ENCODE peak calls at places on chromosomes 6 and 20, in five cellular contexts. S is fibroblast of lung, J is tibial nerve, I is MM.1S, X is pancreas. R is an unnamed sample.

GRCh38 chr6:112396221-112396620 is 49.1 kb downstream of the RFPL4B start:
- DNase-seq in S (no peak), J (no peak), I (no peak), X (no peak), R (no peak)

GRCh38 chr20:50729925-50730764 is 1.2 kb upstream of the PARD6B start:
- DNase-seq in S (peak; percentile 33), J (no peak), I (no peak), X (peak; percentile 58), R (no peak)

GRCh38 chr20:33415948-33416347 is 14.6 kb upstream of the CDK5RAP1 start:
- DNase-seq in S (peak; percentile 70), J (peak; percentile 21), I (peak; percentile 35), X (no peak), R (peak; percentile 82)

GRCh38 chr6:157021267-157022021 is 244.3 kb downstream of the ARID1B start:
- DNase-seq in S (peak; percentile 90), J (peak; percentile 87), I (peak; percentile 79), X (peak; percentile 93), R (peak; percentile 93)

GRCh38 chr20:25212242-25212641 is 16.7 kb downstream of the ENTPD6 start:
- DNase-seq in S (no peak), J (no peak), I (no peak), X (no peak), R (no peak)

GRCh38 chr20:3067139-3068009 is 4.0 kb upstream of the OXT start:
- DNase-seq in S (no peak), J (no peak), I (no peak), X (no peak), R (no peak)

GRCh38 chr6:162942860-162943259 is 215.1 kb downstream of the PACRG start:
- DNase-seq in S (peak; percentile 86), J (no peak), I (no peak), X (no peak), R (no peak)

GRCh38 chr6:106857771-106858652 is 116.5 kb downstream of the CD24 start:
- DNase-seq in S (no peak), J (no peak), I (no peak), X (no peak), R (no peak)

GRCh38 chr20:34979366-34980153 is 23.9 kb downstream of the MYH7B start:
- DNase-seq in S (no peak), J (no peak), I (no peak), X (no peak), R (peak; percentile 100)

GRCh38 chr6:11766056-11766455 is 12.5 kb downstream of the ADTRP start:
- DNase-seq in S (no peak), J (no peak), I (no peak), X (no peak), R (no peak)

GRCh38 chr6:135637701-135638100 is 140.2 kb upstream of the AHI1 start:
- DNase-seq in S (peak; percentile 12), J (no peak), I (no peak), X (no peak), R (no peak)

GRCh38 chr6:151191477-151191995 is 48.2 kb upstream of the AKAP12 start:
- DNase-seq in S (no peak), J (no peak), I (no peak), X (no peak), R (no peak)

GRCh38 chr20:3887870-3888614 is 1.1 kb upstream of the PANK2 start:
- DNase-seq in S (peak; percentile 37), J (no peak), I (no peak), X (no peak), R (peak; percentile 35)

GRCh38 chr6:134009876-134010275 is 42.5 kb downstream of the SLC2A12 start:
- DNase-seq in S (no peak), J (no peak), I (no peak), X (no peak), R (no peak)

GRCh38 chr6:127328043-127328442 is 15.4 kb downstream of the ECHDC1 start:
- DNase-seq in S (no peak), J (no peak), I (no peak), X (no peak), R (no peak)

GRCh38 chr6:149963212-149963461 is 606 bp upstream of the ULBP1 start:
- DNase-seq in S (peak; percentile 59), J (no peak), I (no peak), X (no peak), R (peak; percentile 72)

GRCh38 chr6:38209291-38209865 is 389.9 kb downstream of the ZFAND3 start:
- DNase-seq in S (peak; percentile 4), J (no peak), I (no peak), X (no peak), R (no peak)

GRCh38 chr6:90107721-90108364 is 188.8 kb downstream of the BACH2 start:
- DNase-seq in S (no peak), J (no peak), I (no peak), X (no peak), R (no peak)

GRCh38 chr20:5818346-5818681 is 68.1 kb downstream of the SHLD1 start:
- DNase-seq in S (no peak), J (no peak), I (no peak), X (no peak), R (no peak)

GRCh38 chr6:108359901-108360882 is 65.3 kb downstream of the AFG1L start:
- DNase-seq in S (no peak), J (no peak), I (no peak), X (no peak), R (peak; percentile 10)

GRCh38 chr6:30940361-30941001 is at the start of gene MUCL3:
- DNase-seq in S (no peak), J (no peak), I (no peak), X (no peak), R (peak; percentile 30)
- H3K4me3 ChIP-seq in S (no peak within 1 kb of the TSS), J (no peak within 1 kb of the TSS), I (no peak within 1 kb of the TSS), X (no peak within 1 kb of the TSS), R (no peak within 1 kb of the TSS)

GRCh38 chr6:393391-394221 is 2.1 kb downstream of the IRF4 start:
- DNase-seq in S (no peak), J (no peak), I (peak; percentile 63), X (peak; percentile 54), R (peak; percentile 60)
- H3K27me3 ChIP-seq in S (peaks cover 54% of the 10 kb centered on the region), J (no peaks in the 10 kb centered on the region), I (no peaks in the 10 kb centered on the region), X (no peaks in the 10 kb centered on the region), R (peaks cover 59% of the 10 kb centered on the region)

GRCh38 chr6:82362868-82363267 is 749 bp upstream of the TPBG start:
- DNase-seq in S (peak; percentile 85), J (no peak), I (no peak), X (no peak), R (peak; percentile 21)

GRCh38 chr6:82362144-82362543 is 1.5 kb upstream of the TPBG start:
- DNase-seq in S (no peak), J (no peak), I (no peak), X (no peak), R (no peak)

GRCh38 chr6:82363368-82364086 is at the start of gene TPBG:
- DNase-seq in S (peak; percentile 56), J (peak; percentile 19), I (peak; percentile 58), X (peak; percentile 81), R (peak; percentile 87)

GRCh38 chr6:82364087-82365010 is 732 bp downstream of the TPBG start:
- DNase-seq in S (peak; percentile 64), J (peak; percentile 33), I (no peak), X (peak; percentile 80), R (peak; percentile 82)

GRCh38 chr6:82361631-82362030 is 2.0 kb upstream of the TPBG start:
- DNase-seq in S (no peak), J (no peak), I (no peak), X (no peak), R (no peak)
- H3K36me3 ChIP-seq in S (peaks cover 9% of the 10 kb centered on the region), J (no peaks in the 10 kb centered on the region), I (no peaks in the 10 kb centered on the region), X (no peaks in the 10 kb centered on the region), R (peaks cover 3% of the 10 kb centered on the region)

DNA sequence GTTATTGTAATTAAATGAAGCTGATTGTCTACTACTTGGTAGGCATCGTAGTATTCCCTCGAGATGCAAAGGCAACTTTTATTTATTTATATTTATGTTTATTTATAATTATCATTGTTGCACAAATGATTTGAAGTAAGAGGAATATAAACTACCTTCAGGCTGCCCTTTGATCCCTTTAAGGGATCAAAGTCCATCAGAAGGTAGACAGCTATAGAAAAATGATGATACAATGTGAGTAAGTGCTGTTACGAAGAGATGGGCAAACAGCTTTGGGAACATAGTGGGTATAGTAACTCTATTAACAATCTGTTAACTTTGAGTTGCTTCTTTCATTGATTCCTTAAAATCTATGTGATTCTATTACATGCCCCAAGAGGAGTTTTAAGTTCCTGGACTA is 512.8 kb upstream of the CITED2 start:
- DNase-seq in S (no peak), J (no peak), I (no peak), X (no peak), R (no peak)
- H3K4me3 ChIP-seq in S (no peak overlapping the region), J (no peak overlapping the region), I (no peak overlapping the region), X (no peak overlapping the region), R (no peak overlapping the region)

DNA sequence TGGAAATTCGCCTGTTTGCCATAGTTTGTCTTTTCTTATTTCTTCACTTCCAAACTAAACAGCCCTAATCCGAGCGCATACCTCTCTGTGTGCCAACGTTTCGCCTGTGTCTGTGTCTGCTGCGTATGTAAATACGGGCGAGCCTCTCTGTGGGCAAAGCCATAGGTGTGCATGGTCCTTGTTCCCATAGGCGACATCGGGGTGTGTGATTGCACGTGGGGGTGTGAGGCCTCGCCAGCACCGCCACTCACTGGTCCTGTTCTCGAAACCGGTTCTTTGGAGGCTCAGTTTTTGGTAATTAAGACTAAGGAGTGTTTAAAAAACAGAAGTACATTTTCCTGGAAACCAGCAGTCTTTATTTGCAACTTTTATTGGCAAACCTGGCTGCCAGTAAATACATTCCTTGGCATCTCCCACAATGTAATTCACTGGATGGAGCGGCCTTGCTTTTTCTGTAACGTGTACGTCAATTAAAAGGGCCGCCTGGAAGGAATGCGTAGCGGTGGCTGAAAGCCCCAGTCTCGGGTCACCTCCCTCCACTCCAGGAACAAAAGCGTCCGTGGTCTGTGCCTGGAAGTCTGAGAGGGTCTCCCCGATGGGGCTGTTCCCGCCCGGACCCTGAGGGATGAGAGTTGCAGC is 5.9 kb upstream of the FOXC1 start:
- DNase-seq in S (no peak), J (no peak), I (no peak), X (no peak), R (no peak)
- H3K27me3 ChIP-seq in S (peaks cover 70% of the 10 kb centered on the region), J (no peaks in the 10 kb centered on the region), I (peaks cover 70% of the 10 kb centered on the region), X (peaks cover 4% of the 10 kb centered on the region), R (peaks cover 51% of the 10 kb centered on the region)

DNA sequence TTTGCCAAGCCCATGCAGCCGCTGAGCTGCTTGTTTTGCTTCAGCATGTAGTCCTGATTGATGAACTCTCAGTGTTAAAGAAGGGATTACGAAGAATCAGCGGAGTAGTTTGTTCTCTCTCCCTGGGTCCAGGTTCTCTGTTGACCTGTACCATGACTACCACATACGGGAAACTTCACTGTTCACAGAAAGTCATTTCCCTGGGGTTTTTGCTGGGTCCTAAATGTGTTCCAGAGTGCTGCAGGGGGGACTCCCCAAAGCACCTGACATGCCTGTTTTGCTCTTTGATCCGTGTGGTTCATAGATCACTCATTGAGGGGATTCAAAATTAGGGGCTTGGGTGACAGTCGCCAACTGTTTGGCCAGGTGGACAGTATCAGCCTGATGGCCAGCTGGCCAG is 5.5 kb downstream of the LSM14B start:
- DNase-seq in S (no peak), J (no peak), I (no peak), X (no peak), R (no peak)
- H3K36me3 ChIP-seq in S (peaks cover 34% of the 10 kb centered on the region), J (peaks cover 5% of the 10 kb centered on the region), I (peaks cover 4% of the 10 kb centered on the region), X (peaks cover 13% of the 10 kb centered on the region), R (peaks cover 74% of the 10 kb centered on the region)

GRCh38 chr6:19880066-19880465 is 42.9 kb downstream of the ID4 start:
- DNase-seq in S (no peak), J (no peak), I (no peak), X (no peak), R (no peak)
- H3K4me3 ChIP-seq in S (no peak overlapping the region), J (no peak overlapping the region), I (no peak overlapping the region), X (no peak overlapping the region), R (no peak overlapping the region)

GRCh38 chr20:46330831-46331371 is 22.6 kb upstream of the CDH22 start:
- DNase-seq in S (no peak), J (no peak), I (no peak), X (no peak), R (no peak)
- H3K27me3 ChIP-seq in S (peaks cover 23% of the 10 kb centered on the region), J (no peaks in the 10 kb centered on the region), I (peaks cover 87% of the 10 kb centered on the region), X (no peaks in the 10 kb centered on the region), R (peaks cover 3% of the 10 kb centered on the region)